ENCODE peak calls at places on chromosomes 1 and 21, in five cellular contexts. F is GM23338, E is neural progenitor cell, W is tibial nerve, H is uterus. V is an unnamed sample. For H3K4me1, the result is how much of the 10 kb centered on the place peaks cover.

GRCh38 chr1:64186138-64186897 is 17.1 kb upstream of the UBE2U start:
- DNase-seq in F (no peak), E (no peak), W (no peak), H (no peak), V (no peak)

GRCh38 chr21:25334046-25334730 is 273.1 kb downstream of the MRPL39 start:
- DNase-seq in F (no peak), H (no peak), E (no peak), W (no peak), V (no peak)

GRCh38 chr1:151828931-151829330 is 2.7 kb downstream of the RORC start:
- DNase-seq in H (no peak), E (peak), F (peak), W (no peak), V (no peak)

GRCh38 chr21:31293986-31294385 is 50.1 kb downstream of the TIAM1 start:
- DNase-seq in F (no peak), H (peak), W (no peak), E (no peak), V (no peak)

GRCh38 chr21:44407493-44407892 is 47.8 kb upstream of the LRRC3 start:
- DNase-seq in H (no peak), E (peak), F (no peak), W (no peak), V (no peak)

GRCh38 chr1:231629132-231629531 is 2.5 kb downstream of the DISC1 start:
- DNase-seq in F (no peak), H (no peak), E (no peak), W (no peak), V (peak)

GRCh38 chr1:172359531-172359991 is 60.9 kb upstream of the C1orf105 start:
- DNase-seq in F (no peak), E (no peak), W (no peak), H (no peak), V (no peak)

GRCh38 chr1:64962447-64962846 is 3.9 kb downstream of the JAK1 start:
- DNase-seq in H (no peak), E (no peak), W (no peak), F (no peak), V (no peak)

GRCh38 chr1:222109836-222110235 is 367.9 kb upstream of the DUSP10 start:
- DNase-seq in F (no peak), W (no peak), E (no peak), H (no peak), V (no peak)

GRCh38 chr1:236541710-236542109 is 17.9 kb downstream of the LGALS8 start:
- DNase-seq in H (no peak), F (no peak), W (no peak), E (no peak), V (no peak)

GRCh38 chr21:36428789-36429671 is 43.8 kb downstream of the CHAF1B start:
- DNase-seq in W (no peak), E (no peak), F (no peak), H (no peak), V (no peak)

GRCh38 chr1:224629965-224630364 is 13.8 kb downstream of the CNIH3 start:
- DNase-seq in H (no peak), E (no peak), W (no peak), F (no peak), V (no peak)

GRCh38 chr1:7069888-7070287 is 284.6 kb downstream of the CAMTA1 start:
- DNase-seq in E (peak), W (no peak), F (peak), H (no peak), V (no peak)

GRCh38 chr21:24225432-24225831 is 1381.8 kb downstream of the MRPL39 start:
- DNase-seq in H (no peak), W (no peak), E (no peak), F (no peak), V (no peak)

GRCh38 chr1:15609631-15610030 is 7.6 kb upstream of the DDI2 start:
- DNase-seq in H (no peak), F (no peak), E (no peak), W (no peak), V (no peak)

GRCh38 chr1:16046865-16047264 is 3.3 kb downstream of the CLCNKB start:
- DNase-seq in E (peak), H (no peak), F (no peak), W (no peak), V (no peak)

GRCh38 chr1:56084242-56084641 is 495.1 kb downstream of the PLPP3 start:
- DNase-seq in H (no peak), F (no peak), W (no peak), E (no peak), V (no peak)

GRCh38 chr1:114094675-114095074 is 59.0 kb downstream of the SYT6 start:
- DNase-seq in E (no peak), W (no peak), H (no peak), F (no peak), V (no peak)

GRCh38 chr1:47412437-47412836 is 3.6 kb upstream of the FOXE3 start:
- DNase-seq in F (no peak), H (no peak), W (no peak), E (peak), V (no peak)

GRCh38 chr1:25728301-25728935 is 71.6 kb upstream of the SELENON start:
- DNase-seq in H (no peak), W (no peak), F (no peak), E (no peak), V (no peak)

GRCh38 chr1:235270625-235271024 is 57.4 kb downstream of the ARID4B start:
- DNase-seq in E (no peak), W (no peak), H (no peak), F (peak), V (no peak)

GRCh38 chr1:18836654-18837053 is 22.8 kb downstream of the TAS1R2 start:
- DNase-seq in F (peak), H (no peak), E (no peak), W (no peak), V (no peak)

GRCh38 chr1:26096471-26096870 is 15.2 kb upstream of the PDIK1L start:
- DNase-seq in F (no peak), H (no peak), E (no peak), W (no peak), V (no peak)

GRCh38 chr21:45470087-45470515 is 65.1 kb downstream of the COL18A1 start:
- DNase-seq in W (no peak), F (no peak), E (no peak), H (no peak), V (no peak)

GRCh38 chr1:46527474-46528296 is 23.8 kb downstream of the KNCN start:
- DNase-seq in W (peak), F (peak), E (peak), H (peak), V (peak)

GRCh38 chr1:43822040-43822439 is 111.6 kb upstream of the ARTN start:
- DNase-seq in W (no peak), F (peak), H (peak), E (no peak), V (peak)

GRCh38 chr1:206895837-206896242 is 1.4 kb upstream of the IL24 start:
- DNase-seq in E (no peak), H (no peak), F (no peak), W (no peak), V (no peak)

GRCh38 chr1:4853930-4854329 is 199.5 kb downstream of the AJAP1 start:
- DNase-seq in W (no peak), E (no peak), H (no peak), F (no peak), V (no peak)

GRCh38 chr1:22837332-22837731 is 126.7 kb downstream of the EPHB2 start:
- DNase-seq in H (no peak), E (no peak), W (no peak), F (no peak), V (no peak)

GRCh38 chr1:87880747-87881133 is 552.1 kb downstream of the LMO4 start:
- DNase-seq in E (no peak), W (no peak), H (no peak), F (no peak), V (no peak)

GRCh38 chr1:240343966-240344365 is 252.3 kb downstream of the FMN2 start:
- DNase-seq in W (no peak), F (no peak), E (no peak), H (no peak), V (no peak)

GRCh38 chr21:31554511-31555022 is 104.9 kb upstream of the SOD1 start:
- DNase-seq in F (peak), E (peak), W (no peak), H (no peak), V (no peak)

GRCh38 chr1:20194770-20195463 is 8.6 kb upstream of the PLA2G2C start:
- DNase-seq in H (peak), F (peak), E (peak), W (peak), V (no peak)

GRCh38 chr1:193960040-193960439 is 773.6 kb upstream of the B3GALT2 start:
- DNase-seq in F (no peak), E (no peak), W (no peak), H (no peak), V (no peak)
- H3K27ac ChIP-seq in F (no peak), E (no peak), W (no peak), H (no peak), V (no peak)

DNA sequence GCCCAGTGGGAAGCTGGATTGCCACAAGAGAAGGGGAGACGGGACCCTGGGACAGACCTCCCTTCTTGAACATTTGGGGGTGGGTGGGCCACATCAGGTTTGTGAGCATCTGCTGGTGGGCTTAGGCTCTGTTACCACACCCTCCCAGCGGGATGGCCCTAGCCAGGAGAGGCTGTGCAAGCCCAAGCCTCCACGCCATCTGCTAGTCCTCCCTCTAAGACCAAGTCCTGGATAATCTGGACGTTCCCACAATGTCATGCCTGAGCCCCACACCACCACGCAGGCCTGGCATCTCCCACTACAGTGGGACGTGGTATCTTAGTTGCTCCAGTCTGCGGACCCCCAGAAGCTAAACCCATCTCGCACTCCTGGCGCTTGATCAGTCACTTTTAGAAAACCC is 3.7 kb upstream of the IBA57 start:
- DNase-seq in F (no peak), H (peak), W (no peak), E (peak), V (no peak)
- H3K4me1 ChIP-seq in F (under half), H (under half), W (under half), E (under half), V (under half)

GRCh38 chr1:27669876-27670275 is 2.1 kb downstream of the IFI6 start:
- DNase-seq in H (no peak), E (no peak), W (no peak), F (no peak), V (peak)
- TF ChIP-seq CTCF in H (no peak), E (no peak), W (no peak), F (no peak), V (no peak)

GRCh38 chr1:180908084-180908765 is 4.5 kb upstream of the KIAA1614 start:
- DNase-seq in W (no peak), F (no peak), H (no peak), E (no peak), V (no peak)
- H3K27ac ChIP-seq in W (no peak), F (no peak), H (no peak), E (no peak), V (no peak)

DNA sequence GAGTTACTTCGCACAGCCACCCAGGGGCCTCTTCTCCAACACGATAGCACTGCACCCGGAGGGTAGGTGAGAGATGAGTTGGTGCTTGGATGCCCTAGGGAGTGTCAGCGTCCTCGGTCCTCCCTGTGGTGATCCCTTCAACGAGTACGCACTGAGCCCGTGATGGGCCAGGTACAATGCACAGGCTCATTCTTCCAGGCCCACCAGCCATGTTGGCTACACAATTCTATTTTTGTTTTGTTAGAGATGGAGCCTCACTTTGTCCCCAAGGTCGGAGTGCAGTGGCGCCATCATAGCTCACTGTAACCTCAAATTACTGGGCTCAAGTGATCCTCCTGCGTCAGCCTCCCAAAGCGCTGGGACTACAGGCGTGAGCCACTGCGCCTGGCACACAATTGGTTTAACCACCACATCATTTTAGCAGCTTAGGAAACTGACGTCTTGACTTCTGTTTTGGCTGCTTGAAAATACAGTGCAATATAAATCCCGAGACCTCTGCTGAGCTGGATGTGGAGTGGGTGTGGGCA is 602 bp upstream of the SCMH1 start:
- DNase-seq in W (no peak), E (peak), H (no peak), F (peak), V (no peak)
- H3K4me1 ChIP-seq in W (under half), E (under half), H (under half), F (under half), V (under half)

DNA sequence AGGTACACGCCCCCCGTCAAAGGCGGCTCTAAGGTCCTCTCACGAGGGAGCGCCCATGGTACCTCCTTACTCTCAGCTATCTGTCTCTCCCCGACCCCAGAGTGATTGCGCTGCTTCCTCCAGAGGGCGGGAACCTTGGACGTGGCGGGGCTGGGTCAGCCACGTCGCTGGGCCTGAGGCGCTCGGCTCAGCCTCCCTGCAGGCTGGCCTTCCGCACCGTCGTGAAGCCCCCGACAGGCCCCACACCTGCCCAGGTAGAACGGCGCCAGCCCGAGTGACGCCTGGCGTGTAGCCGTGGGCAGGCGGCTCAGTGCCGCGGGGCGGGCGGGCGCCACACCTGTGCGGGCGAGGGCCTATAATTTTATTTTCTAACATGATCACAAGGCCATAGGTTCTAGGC is 122.2 kb upstream of the BEND5 start:
- DNase-seq in H (no peak), E (no peak), F (peak), W (no peak), V (no peak)
- TF ChIP-seq CTCF in H (no peak), E (no peak), F (no peak), W (no peak), V (no peak)

V was measured in tibial artery.